ENCODE peak calls at places on chromosomes 11 and 22, in eight cellular contexts. One of them, this sample, is unnamed.

GRCh38 chr22:23061471-23062280 is 8.6 kb upstream of the GNAZ start:
- DNase-seq in A549: no peak
- DNase-seq in transverse colon: no peak
- DNase-seq in ovary: peak
- DNase-seq in AG04450: no peak
- DNase-seq in tibial nerve: no peak
- DNase-seq in cardiac muscle cell: no peak
- DNase-seq in lower leg skin: no peak
- DNase-seq in this sample: no peak

GRCh38 chr11:130181295-130182272 is 22.0 kb downstream of the ST14 start:
- DNase-seq in A549: peak
- DNase-seq in transverse colon: peak
- DNase-seq in ovary: no peak
- DNase-seq in AG04450: peak
- DNase-seq in tibial nerve: no peak
- DNase-seq in cardiac muscle cell: peak
- DNase-seq in lower leg skin: no peak
- DNase-seq in this sample: peak

GRCh38 chr22:47390026-47390970 is 627.8 kb downstream of the TBC1D22A start:
- DNase-seq in A549: no peak
- DNase-seq in transverse colon: no peak
- DNase-seq in ovary: peak
- DNase-seq in AG04450: no peak
- DNase-seq in tibial nerve: no peak
- DNase-seq in cardiac muscle cell: no peak
- DNase-seq in lower leg skin: no peak
- DNase-seq in this sample: no peak

GRCh38 chr22:17159504-17159951 is 451 bp upstream of the HDHD5 start:
- DNase-seq in A549: peak
- DNase-seq in transverse colon: peak
- DNase-seq in ovary: peak
- DNase-seq in AG04450: no peak
- DNase-seq in tibial nerve: no peak
- DNase-seq in cardiac muscle cell: peak
- DNase-seq in lower leg skin: peak
- DNase-seq in this sample: peak

GRCh38 chr11:130086627-130087026 is 16.9 kb downstream of the APLP2 start:
- DNase-seq in A549: no peak
- DNase-seq in transverse colon: no peak
- DNase-seq in ovary: no peak
- DNase-seq in AG04450: no peak
- DNase-seq in tibial nerve: no peak
- DNase-seq in cardiac muscle cell: no peak
- DNase-seq in lower leg skin: no peak
- DNase-seq in this sample: no peak

GRCh38 chr22:38623357-38623756 is 32.8 kb downstream of the FAM227A start:
- DNase-seq in A549: no peak
- DNase-seq in transverse colon: no peak
- DNase-seq in ovary: no peak
- DNase-seq in AG04450: no peak
- DNase-seq in tibial nerve: no peak
- DNase-seq in cardiac muscle cell: no peak
- DNase-seq in lower leg skin: no peak
- DNase-seq in this sample: no peak

GRCh38 chr11:43833657-43834073 is 47.0 kb upstream of the ALKBH3 start:
- DNase-seq in A549: no peak
- DNase-seq in transverse colon: no peak
- DNase-seq in ovary: no peak
- DNase-seq in AG04450: peak
- DNase-seq in tibial nerve: no peak
- DNase-seq in cardiac muscle cell: peak
- DNase-seq in lower leg skin: no peak
- DNase-seq in this sample: peak

GRCh38 chr11:61279934-61280656 is 15.0 kb downstream of the VWCE start:
- DNase-seq in A549: no peak
- DNase-seq in transverse colon: no peak
- DNase-seq in ovary: no peak
- DNase-seq in AG04450: no peak
- DNase-seq in tibial nerve: no peak
- DNase-seq in cardiac muscle cell: no peak
- DNase-seq in lower leg skin: peak
- DNase-seq in this sample: peak

GRCh38 chr22:49784987-49785614 is 42.6 kb downstream of the BRD1 start:
- DNase-seq in A549: no peak
- DNase-seq in transverse colon: no peak
- DNase-seq in ovary: no peak
- DNase-seq in AG04450: no peak
- DNase-seq in tibial nerve: no peak
- DNase-seq in cardiac muscle cell: no peak
- DNase-seq in lower leg skin: no peak
- DNase-seq in this sample: no peak

GRCh38 chr11:117878314-117878938 is 2.0 kb upstream of the FXYD6 start:
- DNase-seq in A549: no peak
- DNase-seq in transverse colon: no peak
- DNase-seq in ovary: no peak
- DNase-seq in AG04450: no peak
- DNase-seq in tibial nerve: no peak
- DNase-seq in cardiac muscle cell: no peak
- DNase-seq in lower leg skin: no peak
- DNase-seq in this sample: no peak

GRCh38 chr11:86106916-86107315 is 38.0 kb upstream of the PICALM start:
- DNase-seq in A549: no peak
- DNase-seq in transverse colon: no peak
- DNase-seq in ovary: no peak
- DNase-seq in AG04450: no peak
- DNase-seq in tibial nerve: no peak
- DNase-seq in cardiac muscle cell: no peak
- DNase-seq in lower leg skin: no peak
- DNase-seq in this sample: peak

GRCh38 chr11:607020-607780 is 8.6 kb downstream of the IRF7 start:
- DNase-seq in A549: no peak
- DNase-seq in transverse colon: no peak
- DNase-seq in ovary: peak
- DNase-seq in AG04450: no peak
- DNase-seq in tibial nerve: no peak
- DNase-seq in cardiac muscle cell: no peak
- DNase-seq in lower leg skin: no peak
- DNase-seq in this sample: no peak

GRCh38 chr11:109914809-109915653 is 178.2 kb upstream of the ZC3H12C start:
- DNase-seq in A549: no peak
- DNase-seq in transverse colon: no peak
- DNase-seq in ovary: no peak
- DNase-seq in AG04450: no peak
- DNase-seq in tibial nerve: no peak
- DNase-seq in cardiac muscle cell: peak
- DNase-seq in lower leg skin: no peak
- DNase-seq in this sample: peak

GRCh38 chr11:123740787-123741158 is 687 bp downstream of the ZNF202 start:
- DNase-seq in A549: no peak
- DNase-seq in transverse colon: peak
- DNase-seq in ovary: no peak
- DNase-seq in AG04450: no peak
- DNase-seq in tibial nerve: no peak
- DNase-seq in cardiac muscle cell: peak
- DNase-seq in lower leg skin: no peak
- DNase-seq in this sample: peak

GRCh38 chr11:123741159-123741951 is at the start of gene ZNF202:
- DNase-seq in A549: peak
- DNase-seq in transverse colon: peak
- DNase-seq in ovary: peak
- DNase-seq in AG04450: peak
- DNase-seq in tibial nerve: peak
- DNase-seq in cardiac muscle cell: peak
- DNase-seq in lower leg skin: peak
- DNase-seq in this sample: peak

GRCh38 chr11:123745764-123746451 is 4.4 kb upstream of the ZNF202 start:
- DNase-seq in A549: no peak
- DNase-seq in transverse colon: no peak
- DNase-seq in ovary: no peak
- DNase-seq in AG04450: no peak
- DNase-seq in tibial nerve: no peak
- DNase-seq in cardiac muscle cell: no peak
- DNase-seq in lower leg skin: no peak
- DNase-seq in this sample: no peak

GRCh38 chr11:123742778-123743177 is 1.3 kb upstream of the ZNF202 start:
- DNase-seq in A549: no peak
- DNase-seq in transverse colon: no peak
- DNase-seq in ovary: no peak
- DNase-seq in AG04450: no peak
- DNase-seq in tibial nerve: no peak
- DNase-seq in cardiac muscle cell: no peak
- DNase-seq in lower leg skin: no peak
- DNase-seq in this sample: no peak

GRCh38 chr11:123742334-123742733 is 874 bp upstream of the ZNF202 start:
- DNase-seq in A549: no peak
- DNase-seq in transverse colon: no peak
- DNase-seq in ovary: no peak
- DNase-seq in AG04450: no peak
- DNase-seq in tibial nerve: no peak
- DNase-seq in cardiac muscle cell: peak
- DNase-seq in lower leg skin: no peak
- DNase-seq in this sample: no peak
- H3K4me3 ChIP-seq in A549: peak
- H3K4me3 ChIP-seq in transverse colon: peak
- H3K4me3 ChIP-seq in ovary: peak
- H3K4me3 ChIP-seq in AG04450: peak
- H3K4me3 ChIP-seq in tibial nerve: peak
- H3K4me3 ChIP-seq in cardiac muscle cell: peak
- H3K4me3 ChIP-seq in lower leg skin: no peak
- H3K4me3 ChIP-seq in this sample: peak

GRCh38 chr11:125075242-125075625 is 12.1 kb downstream of the SLC37A2 start:
- DNase-seq in A549: no peak
- DNase-seq in transverse colon: no peak
- DNase-seq in ovary: no peak
- DNase-seq in AG04450: no peak
- DNase-seq in tibial nerve: no peak
- DNase-seq in cardiac muscle cell: no peak
- DNase-seq in lower leg skin: no peak
- DNase-seq in this sample: no peak

GRCh38 chr11:125073616-125074483 is 10.7 kb downstream of the SLC37A2 start:
- DNase-seq in A549: no peak
- DNase-seq in transverse colon: no peak
- DNase-seq in ovary: peak
- DNase-seq in AG04450: no peak
- DNase-seq in tibial nerve: no peak
- DNase-seq in cardiac muscle cell: no peak
- DNase-seq in lower leg skin: no peak
- DNase-seq in this sample: no peak

GRCh38 chr11:125074511-125075241 is 11.6 kb downstream of the SLC37A2 start:
- DNase-seq in A549: no peak
- DNase-seq in transverse colon: no peak
- DNase-seq in ovary: no peak
- DNase-seq in AG04450: no peak
- DNase-seq in tibial nerve: no peak
- DNase-seq in cardiac muscle cell: no peak
- DNase-seq in lower leg skin: no peak
- DNase-seq in this sample: no peak

GRCh38 chr11:125076378-125076945 is 13.4 kb downstream of the SLC37A2 start:
- DNase-seq in A549: no peak
- DNase-seq in transverse colon: no peak
- DNase-seq in ovary: peak
- DNase-seq in AG04450: no peak
- DNase-seq in tibial nerve: no peak
- DNase-seq in cardiac muscle cell: no peak
- DNase-seq in lower leg skin: no peak
- DNase-seq in this sample: no peak

GRCh38 chr11:125075900-125076317 is 12.8 kb downstream of the SLC37A2 start:
- DNase-seq in A549: no peak
- DNase-seq in transverse colon: no peak
- DNase-seq in ovary: no peak
- DNase-seq in AG04450: no peak
- DNase-seq in tibial nerve: no peak
- DNase-seq in cardiac muscle cell: peak
- DNase-seq in lower leg skin: no peak
- DNase-seq in this sample: no peak
- TF ChIP-seq CTCF in A549: no peak
- TF ChIP-seq CTCF in transverse colon: no peak
- TF ChIP-seq CTCF in ovary: no peak
- TF ChIP-seq CTCF in AG04450: no peak
- TF ChIP-seq CTCF in tibial nerve: no peak
- TF ChIP-seq CTCF in cardiac muscle cell: no peak
- TF ChIP-seq CTCF in lower leg skin: no peak
- TF ChIP-seq CTCF in this sample: no peak

DNA sequence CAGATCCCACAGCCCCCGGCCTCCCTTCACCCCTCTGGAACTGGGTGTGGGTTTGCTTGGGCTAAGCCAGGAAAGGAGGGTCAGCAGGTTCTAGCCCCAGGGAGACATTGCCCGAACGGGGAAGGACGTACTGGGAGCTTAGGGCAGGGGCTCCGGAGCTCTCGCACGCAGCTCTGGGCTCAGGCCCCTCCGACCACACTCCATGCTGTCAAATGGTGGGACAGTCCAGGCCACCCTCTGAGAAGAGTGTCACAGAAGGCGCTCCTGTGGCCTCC is 13.3 kb upstream of the TEF start:
- DNase-seq in A549: no peak
- DNase-seq in transverse colon: no peak
- DNase-seq in ovary: no peak
- DNase-seq in AG04450: no peak
- DNase-seq in tibial nerve: no peak
- DNase-seq in cardiac muscle cell: no peak
- DNase-seq in lower leg skin: no peak
- DNase-seq in this sample: no peak
- H3K4me3 ChIP-seq in A549: no peak
- H3K4me3 ChIP-seq in transverse colon: peak
- H3K4me3 ChIP-seq in ovary: peak
- H3K4me3 ChIP-seq in AG04450: peak
- H3K4me3 ChIP-seq in tibial nerve: peak
- H3K4me3 ChIP-seq in cardiac muscle cell: no peak
- H3K4me3 ChIP-seq in lower leg skin: no peak
- H3K4me3 ChIP-seq in this sample: no peak

DNA sequence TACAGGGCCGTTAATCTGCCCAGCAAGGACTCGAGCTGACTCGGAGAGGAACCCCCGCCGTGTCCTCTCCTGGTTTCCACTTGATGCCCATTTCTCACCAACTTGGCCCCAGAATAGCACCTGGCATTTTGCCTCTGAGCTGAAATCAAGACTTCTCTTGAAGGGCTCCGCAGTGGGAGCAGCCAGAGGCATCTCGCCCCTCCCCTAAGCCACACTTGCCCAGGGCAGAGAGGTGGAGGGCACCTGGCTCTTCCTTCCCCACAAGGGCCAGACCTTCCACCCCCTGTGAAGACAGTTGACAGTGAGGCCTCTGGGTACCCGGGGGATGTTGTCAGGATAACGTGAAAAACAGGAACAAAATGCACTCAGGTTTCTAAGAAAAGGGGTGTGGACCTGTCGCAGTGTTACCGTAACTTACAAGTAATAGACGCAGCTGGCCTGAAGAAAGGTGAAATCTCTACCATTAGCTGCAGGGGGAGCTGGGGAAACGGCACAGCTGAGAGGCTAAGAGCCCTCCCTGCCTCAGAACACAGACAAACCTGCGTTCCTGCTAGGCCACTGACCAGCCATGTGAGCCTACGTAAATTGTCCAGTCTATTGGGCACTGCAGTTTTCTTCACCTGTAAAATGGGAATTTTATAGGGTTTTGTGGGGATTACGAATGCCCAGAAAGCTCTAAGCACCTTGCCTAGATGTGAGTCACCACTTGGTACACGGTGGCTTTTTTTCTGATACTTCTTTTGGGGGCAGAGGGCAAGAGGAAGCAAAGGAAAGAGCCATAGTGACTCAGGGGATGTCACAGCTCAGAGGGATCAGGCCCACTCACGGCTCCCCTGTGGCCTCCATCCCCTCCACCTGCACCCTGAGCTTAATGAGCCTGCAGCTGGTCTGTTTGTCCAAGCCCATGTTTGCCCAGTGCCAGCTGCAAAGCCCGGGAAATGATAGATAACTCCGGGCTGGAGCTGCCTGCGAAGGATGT is 18.6 kb upstream of the CABP7 start:
- DNase-seq in A549: peak
- DNase-seq in transverse colon: peak
- DNase-seq in ovary: no peak
- DNase-seq in AG04450: no peak
- DNase-seq in tibial nerve: no peak
- DNase-seq in cardiac muscle cell: peak
- DNase-seq in lower leg skin: no peak
- DNase-seq in this sample: peak
- TF ChIP-seq CTCF in A549: no peak
- TF ChIP-seq CTCF in transverse colon: peak
- TF ChIP-seq CTCF in ovary: no peak
- TF ChIP-seq CTCF in AG04450: peak
- TF ChIP-seq CTCF in tibial nerve: no peak
- TF ChIP-seq CTCF in cardiac muscle cell: peak
- TF ChIP-seq CTCF in lower leg skin: no peak
- TF ChIP-seq CTCF in this sample: peak

This sample was measured in cardiac fibroblast.